ENCODE peak calls at places on chromosomes 1 and 21, in seven cellular contexts. One of them, this sample, is unnamed.

GRCh38 chr21:33761104-33762036 is 119.1 kb downstream of the ITSN1 start:
- DNase-seq in GM04504: peak
- DNase-seq in hepatic stellate cell: peak
- DNase-seq in HCT116: peak
- DNase-seq in ACHN: peak
- DNase-seq in frontal cortex: peak
- DNase-seq in MV-4-11: peak
- DNase-seq in this sample: peak

GRCh38 chr1:89635825-89636815 is 3.2 kb downstream of the LRRC8C start:
- DNase-seq in GM04504: no peak
- DNase-seq in hepatic stellate cell: no peak
- DNase-seq in HCT116: no peak
- DNase-seq in ACHN: no peak
- DNase-seq in frontal cortex: no peak
- DNase-seq in MV-4-11: no peak
- DNase-seq in this sample: no peak

GRCh38 chr1:222529916-222530315 is 18.0 kb downstream of the HHIPL2 start:
- DNase-seq in GM04504: no peak
- DNase-seq in hepatic stellate cell: no peak
- DNase-seq in HCT116: no peak
- DNase-seq in ACHN: no peak
- DNase-seq in frontal cortex: no peak
- DNase-seq in MV-4-11: no peak
- DNase-seq in this sample: no peak

GRCh38 chr1:155073377-155074272 is 5.0 kb upstream of the EFNA3 start:
- DNase-seq in GM04504: no peak
- DNase-seq in hepatic stellate cell: no peak
- DNase-seq in HCT116: no peak
- DNase-seq in ACHN: no peak
- DNase-seq in frontal cortex: no peak
- DNase-seq in MV-4-11: no peak
- DNase-seq in this sample: no peak

GRCh38 chr1:212432163-212432705 is 486 bp upstream of the NENF start:
- DNase-seq in GM04504: no peak
- DNase-seq in hepatic stellate cell: no peak
- DNase-seq in HCT116: no peak
- DNase-seq in ACHN: peak
- DNase-seq in frontal cortex: no peak
- DNase-seq in MV-4-11: no peak
- DNase-seq in this sample: no peak

GRCh38 chr1:100631015-100631521 is 88.5 kb upstream of the VCAM1 start:
- DNase-seq in GM04504: peak
- DNase-seq in hepatic stellate cell: peak
- DNase-seq in HCT116: no peak
- DNase-seq in ACHN: peak
- DNase-seq in frontal cortex: no peak
- DNase-seq in MV-4-11: peak
- DNase-seq in this sample: no peak

GRCh38 chr1:39845569-39846566 is 37.4 kb downstream of the TRIT1 start:
- DNase-seq in GM04504: peak
- DNase-seq in hepatic stellate cell: peak
- DNase-seq in HCT116: no peak
- DNase-seq in ACHN: peak
- DNase-seq in frontal cortex: peak
- DNase-seq in MV-4-11: peak
- DNase-seq in this sample: peak

GRCh38 chr1:119364640-119365039 is 3.9 kb upstream of the HAO2 start:
- DNase-seq in GM04504: no peak
- DNase-seq in hepatic stellate cell: no peak
- DNase-seq in HCT116: no peak
- DNase-seq in ACHN: no peak
- DNase-seq in frontal cortex: no peak
- DNase-seq in MV-4-11: no peak
- DNase-seq in this sample: no peak

GRCh38 chr1:244324176-244324883 is 127.4 kb downstream of the ADSS2 start:
- DNase-seq in GM04504: no peak
- DNase-seq in hepatic stellate cell: no peak
- DNase-seq in HCT116: no peak
- DNase-seq in ACHN: no peak
- DNase-seq in frontal cortex: no peak
- DNase-seq in MV-4-11: no peak
- DNase-seq in this sample: no peak

GRCh38 chr1:7948950-7949349 is 8.3 kb upstream of the TNFRSF9 start:
- DNase-seq in GM04504: peak
- DNase-seq in hepatic stellate cell: peak
- DNase-seq in HCT116: no peak
- DNase-seq in ACHN: peak
- DNase-seq in frontal cortex: no peak
- DNase-seq in MV-4-11: no peak
- DNase-seq in this sample: no peak

GRCh38 chr1:89563957-89564604 is 39.5 kb downstream of the LRRC8B start:
- DNase-seq in GM04504: no peak
- DNase-seq in hepatic stellate cell: no peak
- DNase-seq in HCT116: no peak
- DNase-seq in ACHN: no peak
- DNase-seq in frontal cortex: no peak
- DNase-seq in MV-4-11: no peak
- DNase-seq in this sample: no peak

GRCh38 chr1:234162661-234163060 is 210.6 kb upstream of the COA6 start:
- DNase-seq in GM04504: no peak
- DNase-seq in hepatic stellate cell: no peak
- DNase-seq in HCT116: no peak
- DNase-seq in ACHN: no peak
- DNase-seq in frontal cortex: no peak
- DNase-seq in MV-4-11: no peak
- DNase-seq in this sample: no peak

GRCh38 chr1:21911205-21912001 is 25.7 kb downstream of the HSPG2 start:
- DNase-seq in GM04504: no peak
- DNase-seq in hepatic stellate cell: peak
- DNase-seq in HCT116: no peak
- DNase-seq in ACHN: no peak
- DNase-seq in frontal cortex: no peak
- DNase-seq in MV-4-11: no peak
- DNase-seq in this sample: no peak

GRCh38 chr1:37410080-37410479 is 64.3 kb upstream of the ZC3H12A start:
- DNase-seq in GM04504: no peak
- DNase-seq in hepatic stellate cell: no peak
- DNase-seq in HCT116: no peak
- DNase-seq in ACHN: no peak
- DNase-seq in frontal cortex: no peak
- DNase-seq in MV-4-11: peak
- DNase-seq in this sample: no peak

GRCh38 chr1:145994391-145995120 is 1.8 kb downstream of the TXNIP start:
- DNase-seq in GM04504: no peak
- DNase-seq in hepatic stellate cell: no peak
- DNase-seq in HCT116: no peak
- DNase-seq in ACHN: no peak
- DNase-seq in frontal cortex: no peak
- DNase-seq in MV-4-11: peak
- DNase-seq in this sample: no peak

GRCh38 chr1:68178821-68179490 is 53.4 kb downstream of the WLS start:
- DNase-seq in GM04504: no peak
- DNase-seq in hepatic stellate cell: no peak
- DNase-seq in HCT116: no peak
- DNase-seq in ACHN: no peak
- DNase-seq in frontal cortex: no peak
- DNase-seq in MV-4-11: no peak
- DNase-seq in this sample: no peak

GRCh38 chr1:212452323-212453155 is 19.8 kb downstream of the NENF start:
- DNase-seq in GM04504: peak
- DNase-seq in hepatic stellate cell: peak
- DNase-seq in HCT116: no peak
- DNase-seq in ACHN: no peak
- DNase-seq in frontal cortex: peak
- DNase-seq in MV-4-11: peak
- DNase-seq in this sample: no peak

GRCh38 chr1:204506091-204506968 is 9.9 kb upstream of the MDM4 start:
- DNase-seq in GM04504: peak
- DNase-seq in hepatic stellate cell: peak
- DNase-seq in HCT116: peak
- DNase-seq in ACHN: peak
- DNase-seq in frontal cortex: peak
- DNase-seq in MV-4-11: peak
- DNase-seq in this sample: peak

GRCh38 chr1:218553197-218553596 is 208.1 kb downstream of the TGFB2 start:
- DNase-seq in GM04504: peak
- DNase-seq in hepatic stellate cell: no peak
- DNase-seq in HCT116: no peak
- DNase-seq in ACHN: no peak
- DNase-seq in frontal cortex: no peak
- DNase-seq in MV-4-11: no peak
- DNase-seq in this sample: no peak

GRCh38 chr21:29322570-29322957 is 23.8 kb downstream of the BACH1 start:
- DNase-seq in GM04504: no peak
- DNase-seq in hepatic stellate cell: no peak
- DNase-seq in HCT116: no peak
- DNase-seq in ACHN: no peak
- DNase-seq in frontal cortex: no peak
- DNase-seq in MV-4-11: no peak
- DNase-seq in this sample: no peak

GRCh38 chr1:155981266-155982088 is 3.1 kb upstream of the ARHGEF2 start:
- DNase-seq in GM04504: peak
- DNase-seq in hepatic stellate cell: peak
- DNase-seq in HCT116: no peak
- DNase-seq in ACHN: peak
- DNase-seq in frontal cortex: no peak
- DNase-seq in MV-4-11: peak
- DNase-seq in this sample: no peak

GRCh38 chr1:48470506-48470905 is 1.5 kb downstream of the SPATA6 start:
- DNase-seq in GM04504: no peak
- DNase-seq in hepatic stellate cell: no peak
- DNase-seq in HCT116: no peak
- DNase-seq in ACHN: peak
- DNase-seq in frontal cortex: no peak
- DNase-seq in MV-4-11: no peak
- DNase-seq in this sample: peak

GRCh38 chr21:25188639-25189038 is 418.6 kb downstream of the MRPL39 start:
- DNase-seq in GM04504: no peak
- DNase-seq in hepatic stellate cell: no peak
- DNase-seq in HCT116: no peak
- DNase-seq in ACHN: no peak
- DNase-seq in frontal cortex: no peak
- DNase-seq in MV-4-11: peak
- DNase-seq in this sample: no peak

GRCh38 chr1:176795929-176796328 is 333.0 kb downstream of the PAPPA2 start:
- DNase-seq in GM04504: no peak
- DNase-seq in hepatic stellate cell: no peak
- DNase-seq in HCT116: no peak
- DNase-seq in ACHN: no peak
- DNase-seq in frontal cortex: no peak
- DNase-seq in MV-4-11: no peak
- DNase-seq in this sample: no peak

GRCh38 chr1:229536982-229537381 is 21.5 kb downstream of the ABCB10 start:
- DNase-seq in GM04504: no peak
- DNase-seq in hepatic stellate cell: no peak
- DNase-seq in HCT116: no peak
- DNase-seq in ACHN: no peak
- DNase-seq in frontal cortex: no peak
- DNase-seq in MV-4-11: peak
- DNase-seq in this sample: no peak

GRCh38 chr1:235074335-235075120 is 54.1 kb downstream of the TOMM20 start:
- DNase-seq in GM04504: peak
- DNase-seq in hepatic stellate cell: peak
- DNase-seq in HCT116: no peak
- DNase-seq in ACHN: no peak
- DNase-seq in frontal cortex: no peak
- DNase-seq in MV-4-11: peak
- DNase-seq in this sample: peak

GRCh38 chr21:36005018-36005417 is 55.3 kb downstream of the SETD4 start:
- DNase-seq in GM04504: no peak
- DNase-seq in hepatic stellate cell: no peak
- DNase-seq in HCT116: no peak
- DNase-seq in ACHN: peak
- DNase-seq in frontal cortex: no peak
- DNase-seq in MV-4-11: peak
- DNase-seq in this sample: no peak

GRCh38 chr1:52530563-52531144 is 22.2 kb downstream of the TUT4 start:
- DNase-seq in GM04504: no peak
- DNase-seq in hepatic stellate cell: no peak
- DNase-seq in HCT116: no peak
- DNase-seq in ACHN: no peak
- DNase-seq in frontal cortex: no peak
- DNase-seq in MV-4-11: no peak
- DNase-seq in this sample: no peak

GRCh38 chr1:244801246-244801645 is 34.2 kb upstream of the COX20 start:
- DNase-seq in GM04504: peak
- DNase-seq in hepatic stellate cell: peak
- DNase-seq in HCT116: peak
- DNase-seq in ACHN: peak
- DNase-seq in frontal cortex: peak
- DNase-seq in MV-4-11: peak
- DNase-seq in this sample: peak

GRCh38 chr1:89126602-89127001 is 688 bp upstream of the GBP2 start:
- DNase-seq in GM04504: no peak
- DNase-seq in hepatic stellate cell: no peak
- DNase-seq in HCT116: no peak
- DNase-seq in ACHN: no peak
- DNase-seq in frontal cortex: no peak
- DNase-seq in MV-4-11: no peak
- DNase-seq in this sample: no peak

GRCh38 chr1:210743038-210743437 is 390.9 kb downstream of the KCNH1 start:
- DNase-seq in GM04504: no peak
- DNase-seq in hepatic stellate cell: no peak
- DNase-seq in HCT116: no peak
- DNase-seq in ACHN: no peak
- DNase-seq in frontal cortex: no peak
- DNase-seq in MV-4-11: no peak
- DNase-seq in this sample: no peak

GRCh38 chr21:38322551-38322950 is 65.8 kb downstream of the KCNJ15 start:
- DNase-seq in GM04504: peak
- DNase-seq in hepatic stellate cell: no peak
- DNase-seq in HCT116: no peak
- DNase-seq in ACHN: no peak
- DNase-seq in frontal cortex: no peak
- DNase-seq in MV-4-11: no peak
- DNase-seq in this sample: no peak

GRCh38 chr1:71307451-71307850 is 226.6 kb upstream of the ZRANB2 start:
- DNase-seq in GM04504: peak
- DNase-seq in hepatic stellate cell: no peak
- DNase-seq in HCT116: no peak
- DNase-seq in ACHN: no peak
- DNase-seq in frontal cortex: no peak
- DNase-seq in MV-4-11: peak
- DNase-seq in this sample: no peak

GRCh38 chr1:118859999-118860398 is 128.1 kb downstream of the TBX15 start:
- DNase-seq in GM04504: no peak
- DNase-seq in hepatic stellate cell: no peak
- DNase-seq in HCT116: no peak
- DNase-seq in ACHN: no peak
- DNase-seq in frontal cortex: no peak
- DNase-seq in MV-4-11: no peak
- DNase-seq in this sample: no peak